ENCODE peak calls at places on chromosomes 4 and X, in nine cellular contexts. S is A549, Z is K562, X is upper lobe of left lung, U is sigmoid colon, B is stomach, P is tibial nerve, J is ovary, T is transverse colon. A is an unnamed sample.

GRCh38 chr4:3873446-3874415 is 107.5 kb downstream of the ADRA2C start:
- DNase-seq in U (peak; percentile 64), Z (peak; percentile 42), B (no peak), J (no peak), P (no peak), S (no peak), T (no peak), X (no peak), A (no peak)

GRCh38 chr4:152010680-152011079 is 249.9 kb upstream of the GATB start:
- DNase-seq in T (no peak), S (no peak), X (no peak), P (no peak), Z (no peak), J (no peak), U (no peak), B (no peak), A (no peak)

GRCh38 chr4:177879851-177880250 is 437.6 kb upstream of the AGA start:
- DNase-seq in B (no peak), J (no peak), X (no peak), S (peak; percentile 1), Z (no peak), P (no peak), T (no peak), U (peak; percentile 33), A (no peak)

GRCh38 chrX:43315622-43316021 is 340.5 kb upstream of the MAOA start:
- DNase-seq in T (no peak), S (no peak), B (no peak), U (no peak), P (no peak), X (no peak), Z (no peak), J (no peak), A (no peak)

GRCh38 chrX:25028726-25029125 is 13.0 kb upstream of the ARX start:
- DNase-seq in Z (no peak), U (no peak), T (no peak), P (no peak), B (no peak), S (no peak), J (no peak), X (no peak), A (no peak)

GRCh38 chr4:76028242-76028859 is 5.1 kb upstream of the CXCL10 start:
- DNase-seq in S (no peak), P (no peak), T (no peak), B (no peak), J (no peak), Z (no peak), X (no peak), U (no peak), A (no peak)

GRCh38 chrX:41409006-41409405 is 38.1 kb upstream of the NYX start:
- DNase-seq in U (no peak), T (no peak), J (no peak), S (no peak), P (no peak), X (no peak), Z (no peak), B (no peak), A (no peak)

GRCh38 chrX:129086802-129087201 is 436.5 kb downstream of the SMARCA1 start:
- DNase-seq in B (no peak), T (no peak), Z (no peak), J (no peak), S (no peak), U (no peak), X (no peak), P (no peak), A (no peak)

GRCh38 chr4:112939901-112940300 is 109.6 kb upstream of the ANK2 start:
- DNase-seq in U (no peak), Z (no peak), P (no peak), X (no peak), S (no peak), J (no peak), T (no peak), B (no peak), A (no peak)

GRCh38 chr4:128831526-128832252 is 22.2 kb downstream of the JADE1 start:
- DNase-seq in Z (no peak), X (no peak), S (no peak), J (no peak), P (no peak), T (no peak), B (no peak), U (no peak), A (no peak)

GRCh38 chr4:56787380-56787779 is 34.1 kb downstream of the SPINK2 start:
- DNase-seq in J (peak; percentile 26), Z (no peak), B (no peak), P (no peak), X (no peak), S (no peak), U (peak; percentile 68), T (peak; percentile 63), A (no peak)

GRCh38 chr4:26273308-26273980 is 47.4 kb upstream of the RBPJ start:
- DNase-seq in Z (no peak), P (no peak), S (no peak), U (peak; percentile 71), J (peak; percentile 38), B (no peak), T (no peak), X (no peak), A (no peak)

GRCh38 chr4:84569009-84569408 is 13.9 kb upstream of the CDS1 start:
- DNase-seq in U (no peak), X (no peak), S (no peak), P (no peak), J (no peak), Z (no peak), T (no peak), B (no peak), A (no peak)

GRCh38 chr4:92307886-92308285 is 4.1 kb downstream of the GRID2 start:
- DNase-seq in U (no peak), S (no peak), T (no peak), J (no peak), Z (no peak), P (no peak), B (no peak), X (no peak), A (no peak)

DNA sequence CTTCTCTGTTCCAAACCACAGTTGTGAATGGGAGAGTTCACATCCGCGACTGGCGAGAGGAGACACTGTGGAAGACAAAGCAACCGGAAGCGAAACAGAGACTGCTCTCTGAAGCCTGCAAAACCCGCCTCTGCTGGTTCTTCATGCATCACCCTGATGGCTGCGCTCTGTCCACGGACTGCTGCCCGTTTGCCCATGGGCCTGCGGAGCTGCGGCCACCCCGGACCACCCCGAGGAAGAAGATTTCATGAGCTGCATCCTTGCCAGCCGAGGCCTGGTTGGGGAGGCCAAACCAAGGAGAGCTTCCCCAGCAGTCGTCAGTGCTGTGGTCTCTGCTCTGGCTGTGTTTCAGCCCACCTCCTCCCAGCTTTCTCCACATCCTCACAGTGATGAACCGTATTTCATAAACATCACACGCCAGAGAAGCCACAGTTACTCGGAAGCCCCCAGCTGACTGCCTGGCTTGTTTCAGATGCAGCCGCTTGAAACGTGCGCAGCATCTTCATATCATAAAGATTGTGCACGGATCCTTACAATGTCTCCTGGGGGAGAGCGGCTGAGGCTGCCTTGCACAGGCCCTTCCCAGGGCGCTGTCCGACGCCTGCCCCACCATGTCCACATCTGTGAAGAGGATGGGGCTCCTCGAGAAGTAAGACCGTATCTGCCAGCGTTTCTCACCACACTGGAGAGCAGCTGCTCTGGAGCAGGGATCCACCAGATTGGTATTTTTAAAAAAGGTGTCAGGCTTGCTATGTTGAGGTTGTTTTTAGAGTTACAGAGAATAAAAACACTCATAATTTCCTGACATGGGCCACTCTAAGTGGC is 35.4 kb downstream of the TRMT44 start:
- DNase-seq in B (no peak), S (no peak), T (no peak), P (no peak), J (no peak), Z (no peak), X (no peak), U (no peak), A (no peak)
- TF ChIP-seq POLR2A in B (no peak), S (no peak), T (no peak), P (no peak), J (no peak), Z (no peak), X (no peak), U (no peak), A (no peak)

GRCh38 chr4:82801910-82802521 is 3.4 kb upstream of the SCD5 start:
- DNase-seq in P (no peak), T (no peak), U (no peak), B (peak; percentile 43), S (no peak), Z (no peak), J (no peak), X (no peak), A (no peak)
- TF ChIP-seq EP300 in P (no peak), T (no peak), U (no peak), B (no peak), S (no peak), Z (no peak), J (no peak), X (no peak), A (no peak)

DNA sequence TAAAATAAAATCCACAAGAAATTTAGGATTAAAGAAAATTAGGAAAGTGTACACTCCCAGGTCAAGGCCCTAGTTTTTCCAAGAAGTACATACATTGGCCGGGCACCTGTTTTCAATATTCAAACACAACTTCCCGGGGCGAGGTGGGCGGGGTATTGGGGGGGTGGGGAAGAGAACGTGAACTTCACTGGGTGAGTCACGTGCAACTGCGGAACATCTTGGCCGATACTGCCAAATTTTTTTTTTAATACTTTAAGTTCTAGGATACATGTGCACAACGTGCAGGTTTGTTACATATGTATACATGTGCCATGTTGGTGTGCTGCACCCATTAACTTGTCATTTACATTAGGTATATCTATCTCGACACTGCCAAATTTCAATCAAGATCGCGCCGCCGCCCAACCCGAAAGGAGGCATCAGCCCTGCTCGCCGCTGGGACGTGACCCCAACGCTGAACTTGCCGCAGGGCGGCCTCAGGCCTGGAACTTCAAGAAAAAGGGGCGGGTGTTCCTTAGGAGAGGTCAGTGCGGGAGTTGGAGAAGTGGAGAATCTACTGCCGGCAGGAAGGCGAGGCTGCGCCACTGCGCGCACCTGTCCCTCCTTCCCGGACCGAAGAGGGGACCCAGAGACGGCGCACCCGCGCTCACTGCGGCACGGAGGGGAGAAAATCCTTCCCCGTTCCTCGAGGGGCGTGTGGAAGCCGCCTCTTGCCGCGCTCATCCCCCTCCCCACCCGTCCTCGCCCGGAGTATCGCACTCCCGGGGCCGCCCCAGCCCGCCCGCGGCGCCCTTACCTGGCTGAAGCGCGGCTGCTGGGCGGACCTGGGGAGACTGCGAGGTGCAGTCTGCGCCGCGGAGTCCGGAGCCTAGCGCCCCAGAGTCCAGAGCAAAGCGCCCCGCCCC is at the start of gene TEC:
- DNase-seq in X (no peak), P (peak; percentile 17), B (peak; percentile 56), Z (peak; percentile 64), U (peak; percentile 73), J (peak; percentile 26), S (peak; percentile 38), T (peak; percentile 45), A (no peak)
- TF ChIP-seq POLR2A in X (peak; percentile 40), P (no peak), B (no peak), Z (peak; percentile 74), U (no peak), J (no peak), S (peak; percentile 28), T (peak; percentile 91), A (peak; percentile 15)

GRCh38 chrX:120840826-120841225 is 34.8 kb downstream of the CT47B1 start:
- DNase-seq in P (no peak), S (no peak), T (no peak), Z (no peak), B (no peak), X (no peak), U (no peak), J (no peak), A (no peak)

DNA sequence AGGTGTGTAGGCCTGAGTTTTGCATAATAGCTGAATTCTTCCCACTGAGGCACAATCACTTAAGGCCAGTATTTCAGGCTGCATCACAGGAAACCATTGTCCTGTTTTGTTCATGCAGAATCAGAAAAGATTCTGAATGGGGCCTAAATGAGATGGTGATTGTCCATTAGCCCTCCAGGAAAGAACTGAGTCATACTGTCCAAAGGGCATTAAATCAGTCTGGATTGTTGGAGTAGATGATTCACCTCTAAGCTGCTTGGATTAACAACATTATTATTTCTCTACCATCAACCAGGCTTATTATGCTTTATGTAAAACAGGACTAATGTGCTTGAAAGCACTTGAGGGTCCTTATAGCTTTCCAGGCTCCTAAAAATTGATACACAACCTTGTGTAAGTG is 36.2 kb downstream of the CT47B1 start:
- DNase-seq in U (no peak), J (no peak), Z (no peak), P (no peak), X (no peak), S (no peak), T (no peak), B (no peak), A (no peak)
- TF ChIP-seq EP300 in U (no peak), J (no peak), Z (no peak), P (no peak), X (no peak), S (no peak), T (no peak), B (no peak), A (no peak)